ENCODE peak calls at places on chromosomes 5 and 9, in seven cellular contexts. Y is heart right ventricle, J is SJCRH30, A is colonic mucosa, K is dorsolateral prefrontal cortex, L is keratinocyte, N is body of pancreas. G is an unnamed sample.

GRCh38 chr5:2582106-2582505 is 169.4 kb downstream of the IRX2 start:
- DNase-seq in Y (no peak), J (no peak), A (no peak), K (no peak), L (no peak), N (no peak), G (no peak)

GRCh38 chr9:121836382-121836885 is 185.0 kb downstream of the DAB2IP start:
- DNase-seq in Y (no peak), J (no peak), A (no peak), K (no peak), L (no peak), N (no peak), G (no peak)

GRCh38 chr5:56305551-56305950 is 72.4 kb upstream of the ANKRD55 start:
- DNase-seq in Y (no peak), J (no peak), A (no peak), K (no peak), L (no peak), N (peak; percentile 39), G (no peak)

GRCh38 chr5:63555874-63556273 is 406.4 kb downstream of the HTR1A start:
- DNase-seq in Y (no peak), J (peak; percentile 7), A (no peak), K (no peak), L (no peak), N (no peak), G (no peak)

GRCh38 chr5:98570010-98570409 is 203.5 kb upstream of the RGMB start:
- DNase-seq in Y (no peak), J (no peak), A (no peak), K (no peak), L (no peak), N (no peak), G (no peak)

GRCh38 chr9:117234178-117234577 is 180.7 kb downstream of the ASTN2 start:
- DNase-seq in Y (no peak), J (no peak), A (no peak), K (no peak), L (no peak), N (no peak), G (no peak)

GRCh38 chr5:77999013-77999798 is 223.1 kb upstream of the TBCA start:
- DNase-seq in Y (no peak), J (no peak), A (no peak), K (no peak), L (no peak), N (no peak), G (no peak)

GRCh38 chr9:126519660-126520425 is 93.9 kb upstream of the LMX1B start:
- DNase-seq in Y (no peak), J (peak; percentile 48), A (no peak), K (no peak), L (no peak), N (no peak), G (no peak)

GRCh38 chr5:116492776-116493175 is 81.8 kb downstream of the SEMA6A start:
- DNase-seq in Y (no peak), J (no peak), A (no peak), K (no peak), L (peak; percentile 76), N (no peak), G (no peak)

GRCh38 chr5:36606052-36606436 is 362 bp upstream of the SLC1A3 start:
- DNase-seq in Y (no peak), J (no peak), A (no peak), K (no peak), L (no peak), N (no peak), G (no peak)

GRCh38 chr5:99715921-99716320 is 787.1 kb upstream of the CHD1 start:
- DNase-seq in Y (no peak), J (no peak), A (no peak), K (no peak), L (no peak), N (no peak), G (no peak)

GRCh38 chr9:107484117-107484723 is 5.3 kb downstream of the KLF4 start:
- DNase-seq in Y (peak; percentile 55), J (peak; percentile 36), A (peak; percentile 64), K (no peak), L (no peak), N (peak; percentile 28), G (no peak)

GRCh38 chr5:107554776-107555424 is 115.8 kb downstream of the EFNA5 start:
- DNase-seq in Y (no peak), J (no peak), A (no peak), K (no peak), L (no peak), N (no peak), G (no peak)

GRCh38 chr5:87705876-87706275 is 293.1 kb upstream of the CCNH start:
- DNase-seq in Y (no peak), J (no peak), A (no peak), K (no peak), L (no peak), N (no peak), G (no peak)

GRCh38 chr9:6114424-6114823 is 99.0 kb upstream of the RANBP6 start:
- DNase-seq in Y (no peak), J (no peak), A (no peak), K (no peak), L (no peak), N (no peak), G (no peak)

GRCh38 chr9:85228111-85228855 is 513.5 kb downstream of the AGTPBP1 start:
- DNase-seq in Y (no peak), J (no peak), A (no peak), K (no peak), L (no peak), N (no peak), G (no peak)

GRCh38 chr5:132493241-132493640 is 2.7 kb upstream of the IRF1 start:
- DNase-seq in Y (no peak), J (no peak), A (peak; percentile 16), K (no peak), L (no peak), N (no peak), G (no peak)

GRCh38 chr9:108903437-108904103 is 30.4 kb downstream of the ELP1 start:
- DNase-seq in Y (no peak), J (no peak), A (no peak), K (no peak), L (no peak), N (no peak), G (no peak)

GRCh38 chr5:115033861-115034260 is 135.8 kb downstream of the TRIM36 start:
- DNase-seq in Y (no peak), J (peak; percentile 5), A (no peak), K (peak; percentile 20), L (no peak), N (no peak), G (no peak)

DNA sequence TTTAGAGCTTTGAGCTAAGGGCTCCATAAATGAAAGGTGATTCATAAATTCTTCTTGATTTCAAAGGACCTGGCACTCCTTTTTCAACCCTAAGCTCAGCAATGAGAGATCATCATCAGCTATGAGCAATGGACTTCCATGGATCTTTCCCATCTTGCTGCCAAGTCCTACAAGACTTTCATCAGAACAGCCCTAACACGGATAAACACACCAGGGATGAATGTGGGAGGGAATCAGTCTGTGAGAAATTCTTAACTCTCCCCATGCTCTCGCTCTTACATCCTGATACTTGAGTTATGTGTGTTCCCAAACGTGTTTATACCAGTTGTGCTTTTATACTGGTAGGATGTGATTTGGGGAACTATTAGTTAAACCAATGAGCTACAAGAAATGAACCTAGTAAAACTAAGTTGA is 5.4 kb upstream of the RPL26L1 start:
- DNase-seq in Y (no peak), J (no peak), A (no peak), K (no peak), L (no peak), N (no peak), G (no peak)
- H3K27ac ChIP-seq in Y (no peak overlapping the region), J (no peak overlapping the region), A (no peak overlapping the region), K (no peak overlapping the region), L (peak overlapping the region; percentile 60), N (no peak overlapping the region), G (no peak overlapping the region)

DNA sequence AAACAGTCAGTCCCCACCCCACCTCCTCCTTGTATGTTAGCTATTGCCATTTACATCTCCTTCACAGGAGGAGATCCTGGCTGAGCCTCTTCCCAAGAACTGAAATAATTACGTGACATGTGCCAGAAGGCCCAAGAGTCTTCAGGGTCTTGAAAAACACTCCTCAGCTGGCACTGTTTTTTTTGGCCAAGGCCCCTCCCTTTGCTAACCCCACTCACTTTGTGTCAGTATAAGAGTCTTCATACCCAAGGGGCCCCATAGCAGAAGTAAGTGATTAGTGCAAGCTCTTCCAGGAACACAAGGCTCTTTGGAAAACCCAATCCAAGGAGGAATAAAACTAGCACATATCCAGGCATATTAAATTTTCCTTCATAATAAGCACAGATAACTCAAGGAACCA is 5.7 kb upstream of the LARP1 start:
- DNase-seq in Y (no peak), J (no peak), A (no peak), K (no peak), L (no peak), N (no peak), G (no peak)
- H3K27ac ChIP-seq in Y (no peak overlapping the region), J (no peak overlapping the region), A (no peak overlapping the region), K (no peak overlapping the region), L (no peak overlapping the region), N (no peak overlapping the region), G (no peak overlapping the region)

DNA sequence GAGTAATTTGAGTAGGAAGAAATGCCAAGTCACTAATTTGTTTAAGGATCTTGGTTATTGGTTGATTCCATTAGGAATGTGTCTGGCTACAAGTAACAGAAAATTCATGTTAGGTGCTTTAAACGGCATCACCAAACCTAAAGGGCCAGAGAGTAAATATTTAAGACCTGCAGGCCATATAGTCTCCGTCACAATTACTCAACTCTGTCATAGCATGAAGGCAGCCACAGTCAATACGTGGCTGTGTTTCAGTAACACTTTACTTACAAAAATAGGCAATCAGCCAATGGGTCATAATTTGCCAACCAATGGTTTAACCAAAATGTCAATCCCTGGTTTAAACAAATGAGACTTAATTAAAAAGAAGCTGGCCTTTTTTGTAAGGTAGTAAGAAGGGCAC is 98.5 kb downstream of the ARL15 start:
- DNase-seq in Y (no peak), J (no peak), A (no peak), K (no peak), L (no peak), N (no peak), G (no peak)
- H3K27ac ChIP-seq in Y (no peak overlapping the region), J (no peak overlapping the region), A (no peak overlapping the region), K (no peak overlapping the region), L (no peak overlapping the region), N (no peak overlapping the region), G (no peak overlapping the region)

GRCh38 chr5:61162010-61162831 is at the start of gene SMIM15:
- DNase-seq in Y (peak; percentile 90), J (peak; percentile 95), A (peak; percentile 93), K (peak; percentile 71), L (peak; percentile 36), N (peak; percentile 94), G (peak; percentile 85)

GRCh38 chr5:61159070-61159469 is 3.2 kb downstream of the SMIM15 start:
- DNase-seq in Y (no peak), J (no peak), A (no peak), K (no peak), L (no peak), N (no peak), G (no peak)

GRCh38 chr5:61162832-61163567 is 732 bp upstream of the SMIM15 start:
- DNase-seq in Y (peak; percentile 15), J (peak; percentile 47), A (peak; percentile 40), K (no peak), L (no peak), N (peak; percentile 20), G (no peak)

GRCh38 chr5:61160497-61160896 is 1.8 kb downstream of the SMIM15 start:
- DNase-seq in Y (no peak), J (no peak), A (no peak), K (no peak), L (no peak), N (no peak), G (no peak)

DNA sequence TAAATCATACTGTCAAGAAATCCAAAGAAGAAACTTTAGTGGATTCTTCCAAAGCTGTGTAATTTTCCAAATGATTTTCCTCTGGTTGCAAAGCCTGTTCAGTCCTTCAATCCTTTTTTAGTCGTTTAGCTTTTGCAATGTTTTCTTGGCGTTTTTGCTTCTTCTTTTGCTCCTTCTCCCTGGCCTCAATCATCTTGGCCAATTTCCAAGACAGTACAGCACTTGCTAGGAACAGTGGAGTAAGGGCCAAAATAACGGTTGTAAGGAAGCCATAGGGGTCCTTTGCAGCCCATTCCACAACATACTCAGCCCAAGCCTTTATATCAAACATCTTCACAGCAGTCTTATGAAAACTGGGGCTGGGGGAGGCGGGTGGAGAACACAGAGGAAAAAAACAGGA is 2.4 kb downstream of the SMIM15 start:
- DNase-seq in Y (no peak), J (no peak), A (no peak), K (no peak), L (no peak), N (no peak), G (no peak)
- H3K27ac ChIP-seq in Y (no peak overlapping the region), J (no peak overlapping the region), A (no peak overlapping the region), K (no peak overlapping the region), L (no peak overlapping the region), N (no peak overlapping the region), G (no peak overlapping the region)